ENCODE peak calls at places on chromosomes 7 and 10, in nine cellular contexts. R is uterus, Y is psoas muscle, E is GM23338, Q is choroid plexus epithelial cell, Z is astrocyte of the cerebellum, K is brain microvascular endothelial cell, N is AG04450, M is pancreas. B is an unnamed sample.

GRCh38 chr7:30977896-30978564 is 14.3 kb downstream of the GHRHR start:
- DNase-seq in N (no peak), Y (no peak), Q (peak; percentile 55), E (peak; percentile 86), K (no peak), M (peak; percentile 81), Z (no peak), R (peak; percentile 10), B (peak; percentile 19)

GRCh38 chr10:6722616-6723004 is 142.5 kb upstream of the PRKCQ start:
- DNase-seq in Q (peak; percentile 24), Y (no peak), Z (no peak), R (no peak), K (peak; percentile 32), N (no peak), M (no peak), E (no peak), B (no peak)

GRCh38 chr7:22482476-22482875 is 17.5 kb downstream of the STEAP1B start:
- DNase-seq in N (no peak), E (no peak), Y (no peak), Q (no peak), Z (no peak), M (no peak), K (no peak), R (no peak), B (no peak)

GRCh38 chr10:21517983-21518628 is 7.4 kb downstream of the SKIDA1 start:
- DNase-seq in M (no peak), E (peak; percentile 53), Y (no peak), K (no peak), Z (no peak), R (no peak), N (no peak), Q (peak; percentile 65), B (no peak)

GRCh38 chr7:44074349-44074695 is 8.0 kb downstream of the POLM start:
- DNase-seq in R (no peak), Q (no peak), K (no peak), Y (peak; percentile 8), M (peak; percentile 57), E (no peak), N (no peak), Z (no peak), B (no peak)

GRCh38 chr7:102933763-102934162 is 21.0 kb downstream of the LRRC17 start:
- DNase-seq in M (no peak), N (peak; percentile 95), Q (peak; percentile 97), K (peak; percentile 87), Z (peak; percentile 82), E (peak; percentile 82), R (peak; percentile 82), Y (peak; percentile 66), B (no peak)

GRCh38 chr7:45590679-45591057 is 16.5 kb downstream of the ADCY1 start:
- DNase-seq in K (no peak), R (no peak), N (no peak), M (no peak), E (no peak), Y (no peak), Z (no peak), Q (no peak), B (no peak)

GRCh38 chr7:65722361-65722792 is 150.5 kb upstream of the VKORC1L1 start:
- DNase-seq in R (peak; percentile 60), Z (no peak), Y (peak; percentile 24), N (no peak), E (peak; percentile 84), M (peak; percentile 76), Q (peak; percentile 47), K (no peak), B (no peak)

GRCh38 chr10:128029731-128030369 is 96.4 kb downstream of the MKI67 start:
- DNase-seq in M (no peak), R (no peak), Z (no peak), Y (no peak), E (no peak), N (no peak), Q (no peak), K (no peak), B (no peak)

GRCh38 chr10:5810235-5810634 is 3.0 kb downstream of the GDI2 start:
- DNase-seq in Y (no peak), E (no peak), N (no peak), R (no peak), M (no peak), Z (no peak), K (no peak), Q (no peak), B (no peak)

DNA sequence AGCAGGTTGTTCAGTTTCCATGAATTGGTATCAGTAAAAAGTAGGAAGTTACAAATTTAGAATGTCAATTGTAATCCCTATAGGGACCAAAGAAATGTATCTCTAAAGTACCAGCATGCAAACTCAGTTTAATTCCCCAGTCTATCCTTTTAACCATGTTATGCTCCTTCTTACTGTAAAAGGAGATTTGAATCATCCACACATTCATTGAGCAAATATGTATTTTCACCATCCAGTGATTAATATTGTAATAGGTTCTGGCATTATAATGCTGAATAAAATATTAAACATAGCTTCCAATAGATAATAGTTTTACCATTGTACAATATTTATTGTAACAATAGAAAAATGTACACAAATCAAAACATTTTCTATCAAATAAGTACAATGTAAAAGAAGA is 228.2 kb upstream of the SEMA3A start:
- DNase-seq in N (no peak), Q (no peak), Z (no peak), M (no peak), E (no peak), K (no peak), R (no peak), Y (no peak), B (no peak)
- TF ChIP-seq CTCF in N (no peak), Q (no peak), Z (no peak), M (no peak), E (no peak), K (no peak), R (no peak), Y (no peak), B (no peak)

GRCh38 chr7:29763266-29763665 is 43.0 kb upstream of the WIPF3 start:
- DNase-seq in Q (no peak), Z (no peak), R (no peak), E (no peak), K (no peak), M (no peak), N (no peak), Y (no peak), B (no peak)
- H3K4me3 ChIP-seq in Q (no peak overlapping the region), Z (no peak overlapping the region), R (no peak overlapping the region), E (no peak overlapping the region), K (no peak overlapping the region), M (no peak overlapping the region), N (no peak overlapping the region), Y (no peak overlapping the region), B (no peak overlapping the region)

GRCh38 chr10:34024708-34025425 is 690.4 kb upstream of the NRP1 start:
- DNase-seq in N (no peak), Z (no peak), K (peak; percentile 59), E (peak; percentile 79), M (no peak), Y (peak; percentile 35), R (no peak), Q (peak; percentile 50), B (no peak)
- TF ChIP-seq CTCF in N (peak; percentile 5), Z (no peak), K (peak; percentile 25), E (peak; percentile 59), M (no peak), Y (no peak), R (no peak), Q (peak; percentile 19), B (no peak)

GRCh38 chr7:80721880-80722595 is 83.6 kb downstream of the CD36 start:
- DNase-seq in K (peak; percentile 82), N (no peak), R (peak; percentile 34), E (peak; percentile 13), M (no peak), Z (no peak), Q (peak; percentile 92), Y (no peak), B (no peak)
- H3K4me3 ChIP-seq in K (no peak overlapping the region), N (no peak overlapping the region), R (no peak overlapping the region), E (no peak overlapping the region), M (no peak overlapping the region), Z (no peak overlapping the region), Q (no peak overlapping the region), Y (no peak overlapping the region), B (no peak overlapping the region)

DNA sequence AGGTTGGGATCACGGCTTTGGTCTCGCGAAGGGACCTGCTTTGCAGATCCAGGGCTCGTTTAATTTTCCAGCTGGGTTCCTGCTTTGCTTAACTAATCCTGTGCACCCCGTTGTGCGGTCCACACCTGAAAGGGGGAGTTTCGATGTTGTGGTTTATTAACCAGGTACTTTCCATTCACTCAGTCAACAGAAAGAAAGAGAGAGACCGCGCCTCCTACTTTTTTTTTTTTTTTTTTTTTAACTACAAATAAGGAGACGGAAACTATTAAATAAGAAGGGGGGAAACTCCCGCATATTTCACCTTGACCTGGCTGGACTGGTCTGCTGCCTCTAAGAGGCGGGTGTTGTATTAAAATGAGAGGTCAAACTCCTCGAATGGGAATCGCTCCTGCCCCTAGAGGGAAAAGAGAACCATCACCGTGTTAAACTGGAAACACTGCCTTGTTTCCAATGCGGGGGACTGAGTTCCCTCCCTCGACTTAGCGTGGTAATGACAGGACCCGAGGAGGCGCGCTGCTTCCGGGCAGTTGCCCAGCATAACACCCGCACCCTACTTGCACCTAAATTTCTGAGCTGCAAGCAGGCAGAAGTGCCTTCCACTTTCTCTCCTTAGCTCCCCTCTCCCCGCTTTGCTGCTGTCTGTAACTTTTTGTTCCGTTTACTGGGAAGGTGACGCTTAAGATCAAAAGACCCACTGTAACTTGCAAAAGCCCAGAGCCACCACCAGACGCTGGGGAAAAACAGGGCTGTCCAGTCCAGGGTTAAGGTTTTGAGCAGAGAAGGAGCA is 1.1 kb upstream of the ITGB8 start:
- DNase-seq in K (peak; percentile 61), E (peak; percentile 90), Y (peak; percentile 21), Z (peak; percentile 53), R (peak; percentile 72), N (no peak), Q (peak; percentile 70), M (peak; percentile 73), B (peak; percentile 60)
- TF ChIP-seq CTCF in K (peak; percentile 60), E (peak; percentile 42), Y (peak; percentile 10), Z (peak; percentile 54), R (peak; percentile 47), N (peak; percentile 45), Q (peak; percentile 41), M (peak; percentile 22), B (peak; percentile 34)

DNA sequence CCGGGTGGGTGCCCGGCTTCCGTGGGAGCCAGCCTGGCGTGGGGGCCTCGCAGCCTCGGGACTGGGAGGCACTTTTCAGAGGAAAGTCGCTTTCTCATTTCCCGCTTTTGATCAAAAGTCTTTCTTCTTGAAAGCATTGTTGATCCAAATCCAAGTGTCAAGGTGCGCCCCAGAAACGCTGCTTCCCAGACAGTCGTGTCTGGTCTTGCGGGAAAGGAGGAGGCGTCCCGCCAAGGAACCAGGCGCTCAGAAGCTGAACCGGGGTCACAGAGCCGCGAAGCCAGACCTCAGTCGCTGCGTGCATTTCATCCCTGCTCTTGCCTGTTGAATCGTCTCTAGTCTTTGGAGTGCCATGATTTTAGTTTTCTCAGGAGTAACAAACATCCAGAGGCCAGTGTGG is 1.1 kb upstream of the BNIP3 start:
- DNase-seq in E (peak; percentile 41), Y (no peak), N (no peak), R (no peak), Q (no peak), M (no peak), K (no peak), Z (no peak), B (no peak)
- H3K4me3 ChIP-seq in E (peak overlapping the region; percentile 51), Y (peak overlapping the region; percentile 91), N (peak overlapping the region; percentile 68), R (peak overlapping the region; percentile 64), Q (peak overlapping the region; percentile 82), M (peak overlapping the region; percentile 67), K (no peak overlapping the region), Z (peak overlapping the region; percentile 88), B (peak overlapping the region; percentile 64)

B was measured in LNCaP clone FGC.